ENCODE peak calls at places on chromosomes 16 and 17, in five cellular contexts. R is OCI-LY7, V is IMR-90, M is mesendoderm, T is PC-3. A is an unnamed sample.

GRCh38 chr17:44909681-44910144 is 5.6 kb downstream of the GFAP start:
- DNase-seq in R (no peak), V (peak; percentile 71), M (no peak), T (peak; percentile 88), A (peak; percentile 37)

GRCh38 chr17:54883939-54884338 is 16.7 kb upstream of the TOM1L1 start:
- DNase-seq in R (no peak), V (no peak), M (peak; percentile 2), T (no peak), A (no peak)

GRCh38 chr16:85391175-85391707 is 221.9 kb upstream of the GSE1 start:
- DNase-seq in R (no peak), V (no peak), M (no peak), T (no peak), A (no peak)

GRCh38 chr17:69810326-69811035 is 264.5 kb upstream of the KCNJ16 start:
- DNase-seq in R (no peak), V (no peak), M (no peak), T (peak; percentile 66), A (no peak)

GRCh38 chr17:80817321-80817845 is 174.3 kb upstream of the CHMP6 start:
- DNase-seq in R (no peak), V (no peak), M (no peak), T (no peak), A (no peak)

GRCh38 chr16:65975049-65975708 is 391.3 kb upstream of the CDH5 start:
- DNase-seq in R (no peak), V (peak; percentile 86), M (peak; percentile 70), T (peak; percentile 90), A (no peak)

GRCh38 chr17:1491406-1492248 is 859 bp downstream of the MYO1C start:
- DNase-seq in R (peak; percentile 68), V (no peak), M (no peak), T (peak; percentile 52), A (no peak)

GRCh38 chr17:79437081-79437480 is 173.8 kb downstream of the RBFOX3 start:
- DNase-seq in R (no peak), V (no peak), M (no peak), T (no peak), A (no peak)

GRCh38 chr17:15364615-15365014 is 23.2 kb upstream of the TEKT3 start:
- DNase-seq in R (no peak), V (no peak), M (no peak), T (peak; percentile 29), A (no peak)

GRCh38 chr17:40103742-40104095 is 3.3 kb upstream of the NR1D1 start:
- DNase-seq in R (no peak), V (no peak), M (no peak), T (no peak), A (no peak)

GRCh38 chr17:51118330-51119195 is 2.1 kb downstream of the SPAG9 start:
- DNase-seq in R (peak; percentile 41), V (no peak), M (no peak), T (peak; percentile 37), A (no peak)

GRCh38 chr16:30921748-30922419 is 1.5 kb upstream of the FBXL19 start:
- DNase-seq in R (peak; percentile 94), V (peak; percentile 88), M (peak; percentile 97), T (peak; percentile 72), A (peak; percentile 67)

GRCh38 chr17:8287651-8288335 is 677 bp upstream of the RANGRF start:
- DNase-seq in R (no peak), V (no peak), M (no peak), T (no peak), A (no peak)

GRCh38 chr17:8285270-8286181 is 2.9 kb upstream of the RANGRF start:
- DNase-seq in R (peak; percentile 25), V (no peak), M (no peak), T (no peak), A (no peak)

GRCh38 chr17:8290043-8290442 is 1.6 kb downstream of the RANGRF start:
- DNase-seq in R (no peak), V (peak; percentile 34), M (no peak), T (peak; percentile 34), A (no peak)

GRCh38 chr17:8289103-8289397 is 580 bp downstream of the RANGRF start:
- DNase-seq in R (no peak), V (no peak), M (no peak), T (no peak), A (no peak)

DNA sequence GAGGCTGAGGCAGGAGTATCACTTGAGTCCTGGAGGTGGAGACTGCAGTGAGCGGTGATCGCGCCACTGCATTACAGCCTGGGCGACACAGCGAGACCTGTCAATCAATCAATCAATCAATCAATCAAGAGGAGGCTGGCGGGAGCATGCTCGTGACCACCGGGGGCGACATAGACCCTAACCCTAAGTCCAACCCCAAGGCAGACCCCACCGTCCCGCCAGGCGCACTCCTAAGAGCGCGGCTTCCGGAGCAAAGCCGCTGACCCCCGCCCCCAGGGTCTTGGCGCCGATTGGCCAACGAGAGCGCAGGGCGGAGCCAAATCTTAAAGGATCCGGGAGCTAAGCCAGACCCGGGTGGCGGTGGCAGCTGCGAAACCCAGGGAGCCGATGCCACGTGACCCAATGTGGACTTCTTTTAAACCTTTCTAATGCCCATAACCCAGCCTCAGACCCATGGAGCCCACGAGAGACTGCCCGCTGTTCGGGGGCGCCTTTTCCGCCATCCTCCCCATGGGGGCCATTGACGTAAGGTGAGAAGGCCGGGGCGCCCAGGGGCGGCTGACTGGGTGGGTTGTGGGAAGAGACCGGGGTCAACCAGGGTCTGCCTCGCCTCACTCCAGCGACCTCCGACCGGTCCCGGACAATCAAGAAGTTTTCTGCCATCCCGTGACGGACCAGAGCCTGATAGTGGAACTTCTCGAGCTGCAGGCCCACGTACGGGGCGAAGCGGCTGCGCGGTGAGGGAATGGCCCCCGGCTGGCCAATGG is at the start of gene RANGRF:
- DNase-seq in R (peak; percentile 90), V (peak; percentile 75), M (peak; percentile 91), T (peak; percentile 67), A (peak; percentile 49)
- H3K4me2 ChIP-seq in R (peak within 1 kb of the TSS; percentile 91), V (peak within 1 kb of the TSS; percentile 90), M (peak within 1 kb of the TSS; percentile 84), T (peak within 1 kb of the TSS; percentile 95), A (peak within 1 kb of the TSS; percentile 95)

GRCh38 chr16:81694494-81695285 is 84.4 kb upstream of the PLCG2 start:
- DNase-seq in R (no peak), V (no peak), M (no peak), T (no peak), A (no peak)

GRCh38 chr16:81696959-81697293 is 82.2 kb upstream of the PLCG2 start:
- DNase-seq in R (no peak), V (no peak), M (no peak), T (no peak), A (no peak)

GRCh38 chr16:81693467-81694303 is 85.4 kb upstream of the PLCG2 start:
- DNase-seq in R (no peak), V (peak; percentile 86), M (no peak), T (no peak), A (no peak)

GRCh38 chr16:81696136-81696958 is 82.7 kb upstream of the PLCG2 start:
- DNase-seq in R (no peak), V (no peak), M (no peak), T (no peak), A (no peak)

GRCh38 chr16:81695431-81695890 is 83.6 kb upstream of the PLCG2 start:
- DNase-seq in R (no peak), V (peak; percentile 4), M (no peak), T (no peak), A (no peak)
- H3K27ac ChIP-seq in R (no peak overlapping the region), V (no peak overlapping the region), M (no peak overlapping the region), T (no peak overlapping the region), A (no peak overlapping the region)

DNA sequence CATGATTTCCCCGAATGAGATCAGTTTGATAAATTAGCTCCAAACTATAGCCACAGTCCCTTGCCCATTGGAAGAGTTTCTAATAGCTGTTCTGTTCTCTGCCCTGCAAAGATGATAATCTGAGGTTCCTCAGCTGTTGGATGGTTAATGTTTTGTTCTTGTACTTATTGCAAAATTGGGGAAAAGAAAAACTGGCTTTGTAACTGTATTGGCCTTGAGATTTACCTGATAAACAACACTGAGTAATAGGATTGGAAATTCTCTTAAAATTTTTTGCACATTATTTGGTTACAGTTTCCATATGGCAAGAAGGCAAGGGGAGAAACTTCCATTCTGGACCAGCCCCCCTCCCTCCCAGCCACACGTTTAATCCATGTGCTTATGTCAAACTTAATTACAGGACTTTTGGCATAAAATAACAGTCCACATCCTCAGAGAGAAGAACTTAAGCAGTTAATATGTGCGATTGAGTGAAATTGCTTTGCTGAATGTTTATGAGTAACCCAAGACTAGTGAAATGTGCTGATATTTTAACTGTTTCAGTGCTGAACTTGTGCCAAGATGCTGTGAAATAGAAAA is 119.1 kb upstream of the ZFHX3 start:
- DNase-seq in R (no peak), V (no peak), M (no peak), T (no peak), A (no peak)
- H3K4me2 ChIP-seq in R (no peak overlapping the region), V (peak overlapping the region; percentile 16), M (no peak overlapping the region), T (peak overlapping the region; percentile 16), A (peak overlapping the region; percentile 27)

DNA sequence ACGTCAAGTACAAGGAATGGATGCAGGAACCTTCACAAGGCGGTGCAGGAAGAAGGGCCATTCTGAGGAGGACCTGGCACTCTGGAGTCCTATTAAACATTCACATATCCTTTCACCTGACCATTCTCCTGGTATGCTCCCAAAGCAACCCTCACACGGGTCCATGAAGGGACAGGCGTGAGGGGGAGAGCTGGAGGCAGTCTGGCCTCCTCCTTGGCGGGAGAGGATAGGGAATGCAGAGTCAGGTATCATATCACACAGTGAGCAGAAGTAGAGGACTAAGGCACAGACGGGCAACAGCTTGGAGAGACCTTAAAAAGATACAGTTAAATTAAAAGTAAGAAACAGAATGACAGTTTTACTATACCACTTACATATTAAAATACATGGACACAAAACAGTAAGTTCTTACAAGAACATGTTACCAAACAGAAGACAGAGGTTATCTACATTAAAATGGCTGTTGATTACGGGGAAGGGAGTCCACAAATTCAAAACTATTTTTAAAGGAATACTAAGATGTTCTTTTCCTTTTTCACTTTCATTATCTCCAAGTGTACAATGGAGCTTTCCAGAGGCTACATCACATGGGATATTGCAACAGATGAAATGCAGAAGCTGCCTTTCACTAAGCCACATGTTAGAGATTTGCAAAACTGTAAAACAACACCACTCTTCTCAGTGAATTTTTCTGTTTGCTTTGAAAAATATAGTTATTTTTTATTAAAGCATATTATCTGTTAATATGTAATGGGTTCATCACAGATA is 53.8 kb downstream of the XPO6 start:
- DNase-seq in R (no peak), V (peak; percentile 59), M (no peak), T (no peak), A (peak; percentile 34)
- H3K27ac ChIP-seq in R (no peak overlapping the region), V (peak overlapping the region; percentile 92), M (no peak overlapping the region), T (no peak overlapping the region), A (no peak overlapping the region)

GRCh38 chr16:57541754-57542435 is 548 bp upstream of the ADGRG5 start:
- DNase-seq in R (no peak), V (no peak), M (no peak), T (no peak), A (no peak)
- H3K4me2 ChIP-seq in R (peak overlapping the region; percentile 76), V (no peak overlapping the region), M (no peak overlapping the region), T (no peak overlapping the region), A (no peak overlapping the region)

A was measured in PC-9.